ENCODE peak calls at places on chromosome 5, in four cellular contexts. Q is H1, O is K562, Y is GM12878. X is an unnamed sample.

GRCh38 chr5:65120371-65120967 is 351.7 kb downstream of the CWC27 start:
- DNase-seq in Q (no peak), O (no peak), Y (no peak), X (no peak)

GRCh38 chr5:24633705-24634325 is 11.0 kb downstream of the CDH10 start:
- DNase-seq in Q (no peak), O (peak; percentile 21), Y (no peak), X (peak; percentile 16)

GRCh38 chr5:170137694-170138214 is 32.1 kb downstream of the FOXI1 start:
- DNase-seq in Q (peak; percentile 22), O (no peak), Y (no peak), X (no peak)

GRCh38 chr5:122126711-122127385 is 2.5 kb upstream of the ZNF474 start:
- DNase-seq in Q (no peak), O (no peak), Y (no peak), X (no peak)

GRCh38 chr5:169202969-169203368 is 98.0 kb downstream of the SLIT3 start:
- DNase-seq in Q (no peak), O (no peak), Y (no peak), X (no peak)

GRCh38 chr5:178261666-178262600 is 29.3 kb upstream of the PHYKPL start:
- DNase-seq in Q (no peak), O (no peak), Y (no peak), X (no peak)

GRCh38 chr5:140196406-140196805 is 21.4 kb downstream of the CYSTM1 start:
- DNase-seq in Q (no peak), O (no peak), Y (no peak), X (no peak)

GRCh38 chr5:33346534-33346933 is 94.2 kb upstream of the TARS1 start:
- DNase-seq in Q (no peak), O (no peak), Y (no peak), X (no peak)

GRCh38 chr5:154276932-154277331 is 86.4 kb downstream of the GALNT10 start:
- DNase-seq in Q (no peak), O (peak; percentile 37), Y (no peak), X (no peak)

GRCh38 chr5:119453045-119453383 is 717 bp downstream of the HSD17B4 start:
- DNase-seq in Q (no peak), O (peak; percentile 9), Y (no peak), X (no peak)

GRCh38 chr5:172688735-172689572 is 47.9 kb downstream of the NEURL1B start:
- DNase-seq in Q (no peak), O (no peak), Y (no peak), X (no peak)

GRCh38 chr5:136890431-136891148 is 525.2 kb upstream of the TRPC7 start:
- DNase-seq in Q (no peak), O (no peak), Y (no peak), X (no peak)

GRCh38 chr5:169811023-169811422 is 169.3 kb downstream of the INSYN2B start:
- DNase-seq in Q (no peak), O (no peak), Y (no peak), X (no peak)

GRCh38 chr5:139388198-139388821 is 1.4 kb downstream of the MZB1 start:
- DNase-seq in Q (no peak), O (no peak), Y (no peak), X (no peak)

GRCh38 chr5:150640311-150641005 is at the start of gene SYNPO:
- DNase-seq in Q (no peak), O (peak; percentile 68), Y (no peak), X (no peak)

GRCh38 chr5:93092349-93093105 is 488.5 kb downstream of the NR2F1-AS1 start:
- DNase-seq in Q (no peak), O (no peak), Y (no peak), X (no peak)

GRCh38 chr5:77709993-77710392 is 66.1 kb downstream of the TBCA start:
- DNase-seq in Q (no peak), O (no peak), Y (no peak), X (no peak)

GRCh38 chr5:141402553-141403328 is at the start of gene PCDHGA9:
- DNase-seq in Q (no peak), O (peak; percentile 34), Y (no peak), X (peak; percentile 7)

GRCh38 chr5:43543434-43543833 is 13.4 kb downstream of the PAIP1 start:
- DNase-seq in Q (no peak), O (no peak), Y (no peak), X (no peak)

GRCh38 chr5:136012041-136012804 is 16.6 kb upstream of the TGFBI start:
- DNase-seq in Q (no peak), O (no peak), Y (no peak), X (no peak)

GRCh38 chr5:37002176-37002751 is 125.7 kb downstream of the NIPBL start:
- DNase-seq in Q (no peak), O (no peak), Y (no peak), X (no peak)

GRCh38 chr5:151183451-151184245 is 26.1 kb upstream of the ANXA6 start:
- DNase-seq in Q (no peak), O (no peak), Y (no peak), X (no peak)

GRCh38 chr5:157574456-157575095 is 999 bp downstream of the ADAM19 start:
- DNase-seq in Q (no peak), O (no peak), Y (no peak), X (no peak)

GRCh38 chr5:103424453-103425205 is 138.0 kb downstream of the NUDT12 start:
- DNase-seq in Q (no peak), O (no peak), Y (no peak), X (no peak)

GRCh38 chr5:94218374-94218773 is 400.0 kb downstream of the KIAA0825 start:
- DNase-seq in Q (no peak), O (no peak), Y (no peak), X (no peak)

GRCh38 chr5:142881076-142881466 is 110.9 kb downstream of the ARHGAP26 start:
- DNase-seq in Q (no peak), O (no peak), Y (no peak), X (no peak)

GRCh38 chr5:65776707-65777141 is 54.7 kb downstream of the NLN start:
- DNase-seq in Q (no peak), O (no peak), Y (no peak), X (no peak)

GRCh38 chr5:14193496-14193895 is 50.4 kb downstream of the TRIO start:
- DNase-seq in Q (no peak), O (no peak), Y (no peak), X (no peak)
- TF ChIP-seq EGR1 in Q (no peak), O (no peak), Y (no peak), X (no peak)

GRCh38 chr5:61275841-61276240 is 56.2 kb upstream of the ZSWIM6 start:
- DNase-seq in Q (no peak), O (no peak), Y (no peak), X (no peak)

GRCh38 chr5:61272688-61273087 is 59.4 kb upstream of the ZSWIM6 start:
- DNase-seq in Q (no peak), O (no peak), Y (no peak), X (no peak)

GRCh38 chr5:61277190-61277589 is 54.9 kb upstream of the ZSWIM6 start:
- DNase-seq in Q (no peak), O (no peak), Y (no peak), X (no peak)

GRCh38 chr5:61273279-61273678 is 58.8 kb upstream of the ZSWIM6 start:
- DNase-seq in Q (no peak), O (no peak), Y (no peak), X (no peak)

GRCh38 chr5:61274561-61274960 is 57.5 kb upstream of the ZSWIM6 start:
- DNase-seq in Q (no peak), O (no peak), Y (no peak), X (no peak)
- TF ChIP-seq YY1 in Q (no peak), O (no peak), Y (no peak), X (no peak)

GRCh38 chr5:54869691-54870090 is 115.7 kb downstream of the ESM1 start:
- DNase-seq in Q (no peak), O (no peak), Y (no peak), X (no peak)

GRCh38 chr5:54870251-54870650 is 115.1 kb downstream of the ESM1 start:
- DNase-seq in Q (no peak), O (no peak), Y (no peak), X (no peak)

GRCh38 chr5:54872810-54873209 is 112.6 kb downstream of the ESM1 start:
- DNase-seq in Q (no peak), O (no peak), Y (no peak), X (no peak)

GRCh38 chr5:54868511-54869483 is 116.6 kb downstream of the ESM1 start:
- DNase-seq in Q (no peak), O (no peak), Y (no peak), X (no peak)

DNA sequence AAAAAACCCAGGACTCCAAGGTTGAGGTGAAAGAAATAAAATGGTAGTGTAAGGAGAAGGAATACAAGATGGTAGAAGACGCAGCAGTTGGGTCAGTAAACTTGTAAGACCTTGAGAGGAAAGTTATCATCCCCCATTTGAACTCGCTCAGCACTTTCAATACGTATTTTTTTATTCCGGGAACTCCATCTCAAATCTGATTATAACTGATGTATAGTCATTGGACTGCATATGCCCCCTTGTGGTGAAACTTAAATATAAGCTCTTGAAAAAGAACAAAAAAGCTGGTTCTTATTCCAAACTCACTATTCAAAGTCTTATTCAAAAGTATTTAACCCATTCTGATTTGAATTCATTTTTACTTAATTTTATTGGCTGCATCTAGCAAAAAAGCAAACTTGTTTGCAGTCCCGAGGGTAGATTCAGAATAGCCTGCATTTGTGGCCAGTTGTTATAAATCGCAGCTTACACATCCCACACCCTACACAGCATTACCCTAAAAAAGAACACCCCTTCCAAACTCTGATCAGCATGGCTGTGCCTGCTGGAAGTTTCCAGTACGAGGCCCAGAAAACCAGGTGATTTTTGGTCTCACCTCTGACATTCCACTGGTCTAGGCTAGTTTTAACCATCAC is 118.0 kb downstream of the ESM1 start:
- DNase-seq in Q (no peak), O (peak; percentile 49), Y (no peak), X (peak; percentile 38)
- TF ChIP-seq EGR1 in Q (no peak), O (no peak), Y (no peak), X (no peak)

GRCh38 chr5:34858798-34859197 is 19.8 kb downstream of the TTC23L start:
- DNase-seq in Q (no peak), O (no peak), Y (no peak), X (no peak)

GRCh38 chr5:34857894-34858293 is 18.9 kb downstream of the TTC23L start:
- DNase-seq in Q (no peak), O (no peak), Y (no peak), X (no peak)

GRCh38 chr5:34854459-34855174 is 15.7 kb downstream of the TTC23L start:
- DNase-seq in Q (no peak), O (no peak), Y (peak; percentile 53), X (no peak)

GRCh38 chr5:34859253-34859652 is 20.3 kb downstream of the TTC23L start:
- DNase-seq in Q (no peak), O (no peak), Y (no peak), X (no peak)

GRCh38 chr5:34857161-34857560 is 18.2 kb downstream of the TTC23L start:
- DNase-seq in Q (no peak), O (no peak), Y (no peak), X (no peak)
- TF ChIP-seq YY1 in Q (no peak), O (no peak), Y (no peak), X (no peak)

GRCh38 chr5:176737746-176738699 is 72.3 kb upstream of the UNC5A start:
- DNase-seq in Q (peak; percentile 42), O (no peak), Y (no peak), X (no peak)
- TF ChIP-seq EGR1 in Q (no peak), O (no peak), Y (no peak), X (no peak)

GRCh38 chr5:79062431-79062830 is 7.0 kb downstream of the DMGDH start:
- DNase-seq in Q (no peak), O (no peak), Y (no peak), X (no peak)
- TF ChIP-seq YY1 in Q (no peak), O (no peak), Y (no peak), X (no peak)